ENCODE peak calls at places on chromosomes 6 and 20, in six cellular contexts. O is neural progenitor cell, U is A549, M is esophagus squamous epithelium, H is HFF-Myc, N is pancreas. P is an unnamed sample.

GRCh38 chr6:82138075-82138791 is 109.3 kb downstream of the IBTK start:
- DNase-seq in H (no peak), N (no peak), O (no peak), M (no peak), U (no peak), P (no peak)

GRCh38 chr20:62583424-62583920 is 58.8 kb upstream of the SLCO4A1 start:
- DNase-seq in H (no peak), O (peak; percentile 31), U (no peak), N (no peak), M (no peak), P (no peak)

GRCh38 chr6:19135706-19136105 is 701.5 kb upstream of the ID4 start:
- DNase-seq in M (no peak), U (no peak), O (no peak), N (no peak), H (no peak), P (no peak)

GRCh38 chr20:38590682-38591483 is 9.9 kb downstream of the ADIG start:
- DNase-seq in U (no peak), M (no peak), H (no peak), O (peak; percentile 32), N (no peak), P (no peak)

GRCh38 chr20:24998121-24998520 is 5.6 kb upstream of the APMAP start:
- DNase-seq in H (no peak), U (no peak), O (no peak), N (no peak), M (no peak), P (no peak)

GRCh38 chr6:25010917-25011625 is 75.3 kb upstream of the RIPOR2 start:
- DNase-seq in U (no peak), N (no peak), O (no peak), M (no peak), H (no peak), P (no peak)

GRCh38 chr6:44329858-44330257 is 12.6 kb upstream of the SPATS1 start:
- DNase-seq in U (no peak), M (no peak), H (no peak), O (no peak), N (no peak), P (no peak)

GRCh38 chr20:62522748-62523396 is 47.1 kb upstream of the GATA5 start:
- DNase-seq in H (no peak), M (no peak), U (no peak), O (no peak), N (no peak), P (no peak)

GRCh38 chr20:19673575-19673974 is 84.5 kb upstream of the RIN2 start:
- DNase-seq in U (no peak), O (no peak), M (no peak), N (no peak), H (no peak), P (no peak)

GRCh38 chr6:100796049-100796823 is 84.9 kb downstream of the ASCC3 start:
- DNase-seq in O (no peak), U (no peak), M (no peak), H (no peak), N (no peak), P (no peak)

GRCh38 chr20:20363449-20364015 is 4.4 kb upstream of the INSM1 start:
- DNase-seq in N (no peak), M (no peak), U (no peak), O (peak; percentile 52), H (no peak), P (no peak)

GRCh38 chr20:61896058-61896961 is 169.4 kb downstream of the TAF4 start:
- DNase-seq in H (no peak), M (no peak), N (no peak), O (peak; percentile 83), U (peak; percentile 79), P (no peak)

GRCh38 chr20:11103866-11104265 is 430.1 kb upstream of the JAG1 start:
- DNase-seq in U (no peak), M (no peak), H (no peak), O (no peak), N (no peak), P (no peak)

GRCh38 chr6:116461563-116462507 is 660 bp downstream of the CALHM6 start:
- DNase-seq in U (no peak), M (no peak), N (peak; percentile 33), H (peak; percentile 17), O (peak; percentile 87), P (no peak)

GRCh38 chr6:422423-423061 is 31.0 kb downstream of the IRF4 start:
- DNase-seq in H (peak; percentile 46), M (no peak), U (peak; percentile 96), O (no peak), N (peak; percentile 42), P (peak; percentile 33)

GRCh38 chr6:2959909-2960719 is 11.3 kb downstream of the SERPINB6 start:
- DNase-seq in N (no peak), M (no peak), O (peak; percentile 32), U (no peak), H (no peak), P (no peak)

GRCh38 chr20:51284161-51284560 is 258.4 kb downstream of the NFATC2 start:
- DNase-seq in N (no peak), H (no peak), M (no peak), O (no peak), U (no peak), P (no peak)

GRCh38 chr6:43254138-43254817 is 11.0 kb downstream of the TTBK1 start:
- DNase-seq in N (no peak), H (no peak), O (no peak), M (no peak), U (no peak), P (no peak)

GRCh38 chr20:11332376-11332775 is 585.3 kb upstream of the BTBD3 start:
- DNase-seq in N (no peak), M (no peak), O (no peak), U (no peak), H (no peak), P (no peak)

GRCh38 chr20:64112691-64113443 is 5.5 kb upstream of the NPBWR2 start:
- DNase-seq in M (no peak), U (no peak), H (no peak), O (no peak), N (no peak), P (no peak)

GRCh38 chr6:69861986-69862385 is 4.4 kb upstream of the COL19A1 start:
- DNase-seq in O (no peak), N (no peak), M (no peak), U (no peak), H (no peak), P (no peak)

GRCh38 chr20:61487346-61488022 is 235.4 kb downstream of the CDH4 start:
- DNase-seq in H (no peak), N (no peak), O (no peak), M (no peak), U (no peak), P (no peak)

GRCh38 chr20:54467622-54468021 is 7.8 kb upstream of the DOK5 start:
- DNase-seq in M (no peak), O (no peak), U (no peak), H (no peak), N (no peak), P (no peak)

GRCh38 chr20:61932199-61932592 is 133.5 kb downstream of the TAF4 start:
- DNase-seq in U (no peak), O (no peak), N (peak; percentile 5), M (no peak), H (no peak), P (no peak)

GRCh38 chr6:149134531-149134933 is 183.0 kb upstream of the TAB2 start:
- DNase-seq in O (no peak), U (no peak), M (no peak), H (peak; percentile 20), N (no peak), P (no peak)

GRCh38 chr6:125554456-125554855 is 195.0 kb upstream of the HEY2 start:
- DNase-seq in U (no peak), O (no peak), M (no peak), H (no peak), N (no peak), P (no peak)

GRCh38 chr20:45311589-45312211 is 3.6 kb upstream of the MATN4 start:
- DNase-seq in H (no peak), O (peak; percentile 85), N (peak; percentile 71), U (peak; percentile 78), M (no peak), P (peak; percentile 36)

GRCh38 chr20:152131-152530 is 5.1 kb upstream of the DEFB127 start:
- DNase-seq in H (no peak), U (no peak), O (no peak), M (no peak), N (no peak), P (no peak)

P was measured in GOT3.